ENCODE peak calls at places on chromosomes 12 and 14, in seven cellular contexts. J is mucosa of descending colon, E is stomach, B is adrenal gland, O is body of pancreas, L is HepG2, I is small intestine. M is an unnamed sample. For H3K4me1, the result is how much of the 10 kb centered on the place peaks cover.

GRCh38 chr12:118237908-118238307 is 102.0 kb downstream of the PEBP1 start:
- DNase-seq in J (no peak), E (no peak), B (no peak), O (no peak), L (no peak), I (no peak), M (no peak)

GRCh38 chr14:99057684-99058083 is 214.3 kb downstream of the BCL11B start:
- DNase-seq in J (no peak), E (no peak), B (no peak), O (no peak), L (no peak), I (no peak), M (no peak)

GRCh38 chr12:80580254-80580653 is 127.2 kb upstream of the MYF6 start:
- DNase-seq in J (no peak), E (no peak), B (no peak), O (no peak), L (no peak), I (no peak), M (no peak)

GRCh38 chr12:52683575-52684300 is 3.5 kb upstream of the KRT1 start:
- DNase-seq in J (no peak), E (no peak), B (no peak), O (no peak), L (no peak), I (no peak), M (peak)

GRCh38 chr12:57632898-57633825 is at the start of gene B4GALNT1:
- DNase-seq in J (peak), E (peak), B (peak), O (peak), L (no peak), I (peak), M (peak)

GRCh38 chr12:52806821-52807543 is 6.9 kb downstream of the KRT4 start:
- DNase-seq in J (no peak), E (no peak), B (no peak), O (no peak), L (no peak), I (no peak), M (peak)

GRCh38 chr14:93954900-93955891 is 21.2 kb downstream of the ASB2 start:
- DNase-seq in J (peak), E (no peak), B (no peak), O (no peak), L (no peak), I (peak), M (peak)

GRCh38 chr14:104286086-104286485 is 147.7 kb downstream of the KIF26A start:
- DNase-seq in J (no peak), E (no peak), B (no peak), O (no peak), L (no peak), I (no peak), M (peak)

GRCh38 chr14:77593501-77593911 is 22.9 kb downstream of the SPTLC2 start:
- DNase-seq in J (no peak), E (no peak), B (no peak), O (no peak), L (no peak), I (peak), M (no peak)

GRCh38 chr12:75978677-75979076 is 52.9 kb downstream of the PHLDA1 start:
- DNase-seq in J (no peak), E (no peak), B (no peak), O (no peak), L (no peak), I (no peak), M (no peak)

GRCh38 chr12:109277899-109278762 is 31.0 kb downstream of the FOXN4 start:
- DNase-seq in J (peak), E (no peak), B (no peak), O (no peak), L (peak), I (no peak), M (no peak)

GRCh38 chr14:73795974-73796373 is 55.7 kb upstream of the PTGR2 start:
- DNase-seq in J (peak), E (peak), B (no peak), O (peak), L (peak), I (peak), M (peak)

GRCh38 chr12:111757361-111758119 is 9.2 kb upstream of the ALDH2 start:
- DNase-seq in J (no peak), E (peak), B (peak), O (peak), L (no peak), I (no peak), M (no peak)

GRCh38 chr12:59086124-59086523 is 165.8 kb upstream of the LRIG3 start:
- DNase-seq in J (no peak), E (no peak), B (no peak), O (no peak), L (no peak), I (no peak), M (no peak)

GRCh38 chr12:70691018-70691672 is 53.9 kb upstream of the PTPRB start:
- DNase-seq in J (no peak), E (no peak), B (no peak), O (no peak), L (no peak), I (no peak), M (no peak)

GRCh38 chr14:64417042-64417770 is 29.1 kb downstream of the MTHFD1 start:
- DNase-seq in J (no peak), E (no peak), B (no peak), O (no peak), L (no peak), I (no peak), M (no peak)

GRCh38 chr12:30691122-30691879 is 4.4 kb downstream of the IPO8 start:
- DNase-seq in J (no peak), E (no peak), B (peak), O (no peak), L (peak), I (peak), M (no peak)
- H3K4me3 ChIP-seq in J (no peak), E (no peak), B (no peak), O (no peak), L (no peak), I (no peak), M (no peak)

DNA sequence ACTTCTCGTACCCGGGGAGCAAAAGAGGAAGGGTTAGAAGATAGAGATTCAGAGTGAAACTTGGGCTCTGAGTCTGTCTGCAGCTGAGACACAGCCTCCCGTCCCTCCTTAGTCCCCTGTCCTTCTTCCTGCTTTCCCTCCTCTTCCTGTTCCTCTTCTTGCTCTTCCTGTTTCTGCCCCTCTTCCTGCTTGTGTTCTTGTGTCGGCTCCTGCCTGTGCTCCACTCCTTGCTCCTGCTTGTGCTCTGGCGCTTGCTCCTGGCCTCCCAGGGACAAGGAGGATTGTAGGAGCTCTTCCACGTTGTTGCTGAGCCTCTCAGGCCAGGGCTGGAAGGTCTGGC is 3.0 kb downstream of the ACRBP start:
- DNase-seq in J (no peak), E (no peak), B (no peak), O (no peak), L (no peak), I (no peak), M (no peak)
- H3K4me1 ChIP-seq in J (under half), E (under half), B (under half), O (under half), L (under half), I (under half), M (under half)

GRCh38 chr14:51209457-51209856 is 30.6 kb upstream of the TMX1 start:
- DNase-seq in J (no peak), E (no peak), B (no peak), O (no peak), L (no peak), I (no peak), M (no peak)
- H3K4me3 ChIP-seq in J (no peak), E (no peak), B (no peak), O (no peak), L (no peak), I (no peak), M (no peak)

GRCh38 chr14:55073856-55074255 is 22.4 kb downstream of the MAPK1IP1L start:
- DNase-seq in J (no peak), E (no peak), B (no peak), O (no peak), L (no peak), I (no peak), M (no peak)
- H3K4me1 ChIP-seq in J (under half), E (under half), B (under half), O (under half), L (under half), I (under half), M (under half)

DNA sequence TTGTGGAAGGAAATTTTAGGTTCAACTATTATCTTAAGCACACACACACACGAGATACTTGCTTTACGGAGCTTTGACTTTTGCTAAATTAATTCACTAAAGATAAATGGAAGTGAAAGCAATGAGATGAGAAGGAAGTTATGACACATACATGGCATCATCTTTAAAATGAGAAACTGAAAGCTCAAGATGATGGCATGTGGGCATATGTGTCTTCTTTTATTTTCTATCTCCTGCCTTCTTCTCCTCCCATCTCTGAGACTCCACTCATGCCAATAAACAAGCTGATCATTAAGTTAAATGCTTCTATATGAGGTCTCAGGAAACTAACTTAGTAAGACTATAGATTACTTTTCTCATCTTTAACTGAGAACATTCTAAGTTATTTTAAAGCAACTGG is 216.7 kb downstream of the MED13L start:
- DNase-seq in J (no peak), E (no peak), B (no peak), O (no peak), L (no peak), I (peak), M (no peak)
- H3K4me3 ChIP-seq in J (no peak), E (no peak), B (no peak), O (no peak), L (no peak), I (no peak), M (no peak)

GRCh38 chr12:11650697-11651281 is 1.3 kb downstream of the ETV6 start:
- DNase-seq in J (peak), E (no peak), B (no peak), O (no peak), L (peak), I (peak), M (no peak)
- H3K4me1 ChIP-seq in J (under half), E (half or more), B (under half), O (under half), L (under half), I (under half), M (under half)

GRCh38 chr14:68596211-68596610 is 196.7 kb downstream of the ZFP36L1 start:
- DNase-seq in J (no peak), E (no peak), B (no peak), O (no peak), L (no peak), I (no peak), M (no peak)

GRCh38 chr14:68596701-68597100 is 196.2 kb downstream of the ZFP36L1 start:
- DNase-seq in J (no peak), E (no peak), B (no peak), O (peak), L (no peak), I (no peak), M (no peak)

GRCh38 chr14:68599896-68600620 is 192.8 kb downstream of the ZFP36L1 start:
- DNase-seq in J (no peak), E (no peak), B (no peak), O (no peak), L (no peak), I (no peak), M (no peak)

GRCh38 chr14:68598621-68599447 is 194.0 kb downstream of the ZFP36L1 start:
- DNase-seq in J (peak), E (peak), B (peak), O (peak), L (peak), I (peak), M (peak)

GRCh38 chr14:68598089-68598488 is 194.8 kb downstream of the ZFP36L1 start:
- DNase-seq in J (no peak), E (no peak), B (no peak), O (no peak), L (no peak), I (no peak), M (no peak)
- H3K4me3 ChIP-seq in J (no peak), E (no peak), B (no peak), O (no peak), L (no peak), I (no peak), M (no peak)

GRCh38 chr14:51442513-51443175 is 202.6 kb downstream of the TMX1 start:
- DNase-seq in J (peak), E (no peak), B (no peak), O (no peak), L (no peak), I (no peak), M (no peak)
- H3K4me1 ChIP-seq in J (under half), E (under half), B (under half), O (under half), L (under half), I (under half), M (under half)

M was measured in spleen.